ENCODE peak calls at places on chromosomes 1 and 21, in eight cellular contexts. One of them, this sample, is unnamed.

GRCh38 chr1:52814465-52814864 is 28.1 kb upstream of the ZYG11A start:
- DNase-seq in putamen: no peak
- DNase-seq in T follicular helper cell: no peak
- DNase-seq in stomach: no peak
- DNase-seq in HTR-8/SVneo: no peak
- DNase-seq in sigmoid colon: no peak
- DNase-seq in right cardiac atrium: no peak
- DNase-seq in tibial artery: no peak
- DNase-seq in this sample: no peak

GRCh38 chr1:57003398-57004139 is 37.8 kb upstream of the C8B start:
- DNase-seq in putamen: no peak
- DNase-seq in T follicular helper cell: no peak
- DNase-seq in stomach: no peak
- DNase-seq in HTR-8/SVneo: no peak
- DNase-seq in sigmoid colon: no peak
- DNase-seq in right cardiac atrium: no peak
- DNase-seq in tibial artery: no peak
- DNase-seq in this sample: no peak

GRCh38 chr1:7885513-7886298 is 32.8 kb upstream of the UTS2 start:
- DNase-seq in putamen: no peak
- DNase-seq in T follicular helper cell: no peak
- DNase-seq in stomach: peak; percentile 91
- DNase-seq in HTR-8/SVneo: no peak
- DNase-seq in sigmoid colon: no peak
- DNase-seq in right cardiac atrium: no peak
- DNase-seq in tibial artery: no peak
- DNase-seq in this sample: no peak

GRCh38 chr21:41186763-41187536 is 19.0 kb downstream of the BACE2 start:
- DNase-seq in putamen: no peak
- DNase-seq in T follicular helper cell: no peak
- DNase-seq in stomach: no peak
- DNase-seq in HTR-8/SVneo: no peak
- DNase-seq in sigmoid colon: no peak
- DNase-seq in right cardiac atrium: no peak
- DNase-seq in tibial artery: no peak
- DNase-seq in this sample: no peak

GRCh38 chr1:223731076-223731770 is 18.9 kb downstream of the CAPN2 start:
- DNase-seq in putamen: no peak
- DNase-seq in T follicular helper cell: no peak
- DNase-seq in stomach: peak; percentile 82
- DNase-seq in HTR-8/SVneo: no peak
- DNase-seq in sigmoid colon: peak; percentile 84
- DNase-seq in right cardiac atrium: peak; percentile 84
- DNase-seq in tibial artery: peak; percentile 90
- DNase-seq in this sample: peak; percentile 58

GRCh38 chr1:24725209-24725651 is 20.0 kb upstream of the CLIC4 start:
- DNase-seq in putamen: no peak
- DNase-seq in T follicular helper cell: no peak
- DNase-seq in stomach: no peak
- DNase-seq in HTR-8/SVneo: no peak
- DNase-seq in sigmoid colon: no peak
- DNase-seq in right cardiac atrium: peak; percentile 38
- DNase-seq in tibial artery: no peak
- DNase-seq in this sample: no peak

GRCh38 chr1:207825719-207826556 is 74.1 kb downstream of the CD46 start:
- DNase-seq in putamen: peak; percentile 79
- DNase-seq in T follicular helper cell: peak; percentile 74
- DNase-seq in stomach: peak; percentile 82
- DNase-seq in HTR-8/SVneo: no peak
- DNase-seq in sigmoid colon: peak; percentile 92
- DNase-seq in right cardiac atrium: peak; percentile 77
- DNase-seq in tibial artery: peak; percentile 94
- DNase-seq in this sample: peak; percentile 55

GRCh38 chr1:170929835-170930554 is 5.3 kb upstream of the MROH9 start:
- DNase-seq in putamen: peak; percentile 34
- DNase-seq in T follicular helper cell: no peak
- DNase-seq in stomach: no peak
- DNase-seq in HTR-8/SVneo: peak; percentile 42
- DNase-seq in sigmoid colon: no peak
- DNase-seq in right cardiac atrium: no peak
- DNase-seq in tibial artery: no peak
- DNase-seq in this sample: peak; percentile 61

GRCh38 chr1:3159121-3159520 is 90.1 kb downstream of the PRDM16 start:
- DNase-seq in putamen: no peak
- DNase-seq in T follicular helper cell: no peak
- DNase-seq in stomach: no peak
- DNase-seq in HTR-8/SVneo: no peak
- DNase-seq in sigmoid colon: no peak
- DNase-seq in right cardiac atrium: no peak
- DNase-seq in tibial artery: no peak
- DNase-seq in this sample: no peak

GRCh38 chr1:33344896-33345295 is 24.0 kb upstream of the A3GALT2 start:
- DNase-seq in putamen: no peak
- DNase-seq in T follicular helper cell: no peak
- DNase-seq in stomach: no peak
- DNase-seq in HTR-8/SVneo: no peak
- DNase-seq in sigmoid colon: no peak
- DNase-seq in right cardiac atrium: no peak
- DNase-seq in tibial artery: no peak
- DNase-seq in this sample: no peak

GRCh38 chr1:239261521-239261920 is 124.8 kb upstream of the CHRM3 start:
- DNase-seq in putamen: no peak
- DNase-seq in T follicular helper cell: no peak
- DNase-seq in stomach: no peak
- DNase-seq in HTR-8/SVneo: no peak
- DNase-seq in sigmoid colon: no peak
- DNase-seq in right cardiac atrium: no peak
- DNase-seq in tibial artery: no peak
- DNase-seq in this sample: no peak